ENCODE peak calls at places on chromosomes 2 and 18, in six cellular contexts. One of them, this sample, is unnamed.

GRCh38 chr2:108423502-108424251 is 25.3 kb upstream of the GCC2 start:
- DNase-seq in left ventricle myocardium inferior: no peak
- DNase-seq in epithelial cell of esophagus: no peak
- DNase-seq in GM03348: no peak
- DNase-seq in HTR-8/SVneo: no peak
- DNase-seq in activated T-cell treated with anti-CD3 and anti-CD28 coated beads for 1 hour: no peak
- DNase-seq in this sample: no peak

GRCh38 chr2:161842751-161843433 is 218.7 kb downstream of the SLC4A10 start:
- DNase-seq in activated T-cell treated with anti-CD3 and anti-CD28 coated beads for 1 hour: no peak
- DNase-seq in HTR-8/SVneo: no peak
- DNase-seq in epithelial cell of esophagus: no peak
- DNase-seq in GM03348: no peak
- DNase-seq in left ventricle myocardium inferior: no peak
- DNase-seq in this sample: no peak

GRCh38 chr2:241862093-241862492 is 3.4 kb upstream of the PDCD1 start:
- DNase-seq in activated T-cell treated with anti-CD3 and anti-CD28 coated beads for 1 hour: no peak
- DNase-seq in HTR-8/SVneo: no peak
- DNase-seq in epithelial cell of esophagus: no peak
- DNase-seq in GM03348: no peak
- DNase-seq in left ventricle myocardium inferior: no peak
- DNase-seq in this sample: no peak

GRCh38 chr18:48931680-48932461 is 18.9 kb downstream of the SMAD7 start:
- DNase-seq in GM03348: no peak
- DNase-seq in left ventricle myocardium inferior: no peak
- DNase-seq in activated T-cell treated with anti-CD3 and anti-CD28 coated beads for 1 hour: no peak
- DNase-seq in HTR-8/SVneo: no peak
- DNase-seq in epithelial cell of esophagus: no peak
- DNase-seq in this sample: no peak

GRCh38 chr2:138201326-138201725 is 237.1 kb downstream of the HNMT start:
- DNase-seq in left ventricle myocardium inferior: no peak
- DNase-seq in epithelial cell of esophagus: peak
- DNase-seq in HTR-8/SVneo: no peak
- DNase-seq in GM03348: peak
- DNase-seq in activated T-cell treated with anti-CD3 and anti-CD28 coated beads for 1 hour: no peak
- DNase-seq in this sample: no peak

GRCh38 chr2:234494361-234495075 is 2.4 kb downstream of the ARL4C start:
- DNase-seq in left ventricle myocardium inferior: no peak
- DNase-seq in HTR-8/SVneo: no peak
- DNase-seq in GM03348: no peak
- DNase-seq in epithelial cell of esophagus: peak
- DNase-seq in activated T-cell treated with anti-CD3 and anti-CD28 coated beads for 1 hour: no peak
- DNase-seq in this sample: peak

GRCh38 chr2:101802329-101802728 is 104.8 kb downstream of the MAP4K4 start:
- DNase-seq in epithelial cell of esophagus: peak
- DNase-seq in activated T-cell treated with anti-CD3 and anti-CD28 coated beads for 1 hour: no peak
- DNase-seq in GM03348: no peak
- DNase-seq in HTR-8/SVneo: no peak
- DNase-seq in left ventricle myocardium inferior: no peak
- DNase-seq in this sample: no peak

GRCh38 chr2:33477473-33478468 is 1.3 kb downstream of the RASGRP3 start:
- DNase-seq in HTR-8/SVneo: no peak
- DNase-seq in left ventricle myocardium inferior: peak
- DNase-seq in activated T-cell treated with anti-CD3 and anti-CD28 coated beads for 1 hour: no peak
- DNase-seq in epithelial cell of esophagus: peak
- DNase-seq in GM03348: no peak
- DNase-seq in this sample: no peak

GRCh38 chr2:174711206-174711605 is 53.1 kb downstream of the CHRNA1 start:
- DNase-seq in epithelial cell of esophagus: peak
- DNase-seq in GM03348: no peak
- DNase-seq in HTR-8/SVneo: no peak
- DNase-seq in left ventricle myocardium inferior: no peak
- DNase-seq in activated T-cell treated with anti-CD3 and anti-CD28 coated beads for 1 hour: no peak
- DNase-seq in this sample: no peak

GRCh38 chr18:55964171-55964570 is 376.2 kb upstream of the TCF4 start:
- DNase-seq in GM03348: no peak
- DNase-seq in epithelial cell of esophagus: no peak
- DNase-seq in left ventricle myocardium inferior: no peak
- DNase-seq in HTR-8/SVneo: no peak
- DNase-seq in activated T-cell treated with anti-CD3 and anti-CD28 coated beads for 1 hour: no peak
- DNase-seq in this sample: no peak

GRCh38 chr2:30300456-30301221 is 69.3 kb downstream of the LBH start:
- DNase-seq in left ventricle myocardium inferior: no peak
- DNase-seq in HTR-8/SVneo: peak
- DNase-seq in GM03348: peak
- DNase-seq in epithelial cell of esophagus: no peak
- DNase-seq in activated T-cell treated with anti-CD3 and anti-CD28 coated beads for 1 hour: no peak
- DNase-seq in this sample: no peak

GRCh38 chr2:236157366-236157765 is 10.8 kb downstream of the GBX2 start:
- DNase-seq in HTR-8/SVneo: no peak
- DNase-seq in activated T-cell treated with anti-CD3 and anti-CD28 coated beads for 1 hour: no peak
- DNase-seq in left ventricle myocardium inferior: no peak
- DNase-seq in GM03348: no peak
- DNase-seq in epithelial cell of esophagus: no peak
- DNase-seq in this sample: no peak

GRCh38 chr2:215790548-215791421 is 222.6 kb downstream of the MREG start:
- DNase-seq in epithelial cell of esophagus: no peak
- DNase-seq in left ventricle myocardium inferior: no peak
- DNase-seq in GM03348: no peak
- DNase-seq in HTR-8/SVneo: no peak
- DNase-seq in activated T-cell treated with anti-CD3 and anti-CD28 coated beads for 1 hour: no peak
- DNase-seq in this sample: no peak

GRCh38 chr2:55743583-55743982 is 49.9 kb upstream of the PNPT1 start:
- DNase-seq in epithelial cell of esophagus: peak
- DNase-seq in activated T-cell treated with anti-CD3 and anti-CD28 coated beads for 1 hour: no peak
- DNase-seq in GM03348: peak
- DNase-seq in HTR-8/SVneo: peak
- DNase-seq in left ventricle myocardium inferior: no peak
- DNase-seq in this sample: no peak

GRCh38 chr2:24917086-24917485 is 3.0 kb downstream of the ADCY3 start:
- DNase-seq in GM03348: peak
- DNase-seq in epithelial cell of esophagus: no peak
- DNase-seq in activated T-cell treated with anti-CD3 and anti-CD28 coated beads for 1 hour: no peak
- DNase-seq in left ventricle myocardium inferior: no peak
- DNase-seq in HTR-8/SVneo: no peak
- DNase-seq in this sample: no peak

GRCh38 chr2:66456183-66457041 is 21.5 kb downstream of the MEIS1 start:
- DNase-seq in left ventricle myocardium inferior: no peak
- DNase-seq in activated T-cell treated with anti-CD3 and anti-CD28 coated beads for 1 hour: no peak
- DNase-seq in epithelial cell of esophagus: peak
- DNase-seq in HTR-8/SVneo: no peak
- DNase-seq in GM03348: no peak
- DNase-seq in this sample: no peak

GRCh38 chr18:47283476-47283875 is 32.0 kb upstream of the SKOR2 start:
- DNase-seq in HTR-8/SVneo: peak
- DNase-seq in GM03348: peak
- DNase-seq in activated T-cell treated with anti-CD3 and anti-CD28 coated beads for 1 hour: no peak
- DNase-seq in epithelial cell of esophagus: peak
- DNase-seq in left ventricle myocardium inferior: no peak
- DNase-seq in this sample: no peak

GRCh38 chr18:39241534-39241933 is 1675.9 kb upstream of the CELF4 start:
- DNase-seq in epithelial cell of esophagus: no peak
- DNase-seq in HTR-8/SVneo: no peak
- DNase-seq in left ventricle myocardium inferior: no peak
- DNase-seq in GM03348: no peak
- DNase-seq in activated T-cell treated with anti-CD3 and anti-CD28 coated beads for 1 hour: no peak
- DNase-seq in this sample: no peak

GRCh38 chr2:157761520-157761919 is 114.6 kb downstream of the ACVR1 start:
- DNase-seq in left ventricle myocardium inferior: no peak
- DNase-seq in GM03348: peak
- DNase-seq in activated T-cell treated with anti-CD3 and anti-CD28 coated beads for 1 hour: no peak
- DNase-seq in HTR-8/SVneo: no peak
- DNase-seq in epithelial cell of esophagus: peak
- DNase-seq in this sample: no peak

GRCh38 chr18:35344736-35345459 is 678 bp upstream of the ZNF24 start:
- DNase-seq in GM03348: peak
- DNase-seq in epithelial cell of esophagus: no peak
- DNase-seq in activated T-cell treated with anti-CD3 and anti-CD28 coated beads for 1 hour: no peak
- DNase-seq in left ventricle myocardium inferior: no peak
- DNase-seq in HTR-8/SVneo: no peak
- DNase-seq in this sample: peak

GRCh38 chr2:12442627-12442928 is 274.2 kb upstream of the TRIB2 start:
- DNase-seq in left ventricle myocardium inferior: no peak
- DNase-seq in activated T-cell treated with anti-CD3 and anti-CD28 coated beads for 1 hour: no peak
- DNase-seq in HTR-8/SVneo: no peak
- DNase-seq in epithelial cell of esophagus: peak
- DNase-seq in GM03348: no peak
- DNase-seq in this sample: no peak

GRCh38 chr18:51342815-51343214 is 145.3 kb upstream of the MEX3C start:
- DNase-seq in GM03348: no peak
- DNase-seq in left ventricle myocardium inferior: no peak
- DNase-seq in epithelial cell of esophagus: peak
- DNase-seq in activated T-cell treated with anti-CD3 and anti-CD28 coated beads for 1 hour: no peak
- DNase-seq in HTR-8/SVneo: peak
- DNase-seq in this sample: no peak

GRCh38 chr2:71453404-71454220 is at the start of gene DYSF:
- DNase-seq in epithelial cell of esophagus: peak
- DNase-seq in left ventricle myocardium inferior: peak
- DNase-seq in GM03348: peak
- DNase-seq in activated T-cell treated with anti-CD3 and anti-CD28 coated beads for 1 hour: no peak
- DNase-seq in HTR-8/SVneo: no peak
- DNase-seq in this sample: no peak